ENCODE peak calls at places on chromosome 17, in ten cellular contexts. K, S, C, Y, L, X, A, M, T and U are unnamed samples.
A peak's percentile ranks its signal among the peaks of the same experiment; 100 is the strongest.

GRCh38 chr17:50507871-50508572 is at the start of gene MYCBPAP:
- DNase-seq in K (peak; percentile 49), S (peak; percentile 83), C (peak; percentile 58), Y (peak; percentile 66), L (no peak), X (peak; percentile 72), A (no peak), M (peak; percentile 60), T (no peak), U (peak; percentile 75)

GRCh38 chr17:61783556-61784304 is 79.6 kb downstream of the BRIP1 start:
- DNase-seq in K (no peak), S (no peak), C (no peak), Y (no peak), L (no peak), X (no peak), A (no peak), M (no peak), T (no peak), U (no peak)

GRCh38 chr17:82343560-82343959 is 10.0 kb upstream of the SECTM1 start:
- DNase-seq in K (no peak), S (no peak), C (no peak), Y (no peak), L (no peak), X (no peak), A (no peak), M (no peak), T (no peak), U (no peak)

GRCh38 chr17:73028311-73028755 is 64.2 kb downstream of the SLC39A11 start:
- DNase-seq in K (no peak), S (peak; percentile 71), C (no peak), Y (no peak), L (no peak), X (peak; percentile 80), A (no peak), M (no peak), T (no peak), U (peak; percentile 93)

GRCh38 chr17:4001048-4001590 is 36.9 kb upstream of the ATP2A3 start:
- DNase-seq in K (no peak), S (no peak), C (no peak), Y (no peak), L (no peak), X (no peak), A (no peak), M (no peak), T (no peak), U (no peak)

GRCh38 chr17:82890926-82891678 is 51.3 kb upstream of the ZNF750 start:
- DNase-seq in K (no peak), S (no peak), C (no peak), Y (no peak), L (no peak), X (no peak), A (no peak), M (no peak), T (no peak), U (no peak)

GRCh38 chr17:42253601-42254000 is 22.6 kb downstream of the STAT5B start:
- DNase-seq in K (no peak), S (no peak), C (no peak), Y (no peak), L (no peak), X (no peak), A (no peak), M (no peak), T (no peak), U (no peak)

GRCh38 chr17:59328534-59329095 is 2.8 kb upstream of the YPEL2 start:
- DNase-seq in K (no peak), S (no peak), C (no peak), Y (no peak), L (no peak), X (no peak), A (no peak), M (no peak), T (no peak), U (no peak)

GRCh38 chr17:79515646-79516604 is 94.9 kb downstream of the RBFOX3 start:
- DNase-seq in K (no peak), S (no peak), C (no peak), Y (no peak), L (no peak), X (peak; percentile 1), A (no peak), M (no peak), T (no peak), U (no peak)

GRCh38 chr17:7836596-7837374 is 2.8 kb downstream of the KDM6B start:
- DNase-seq in K (peak; percentile 95), S (peak; percentile 88), C (peak; percentile 33), Y (peak; percentile 98), L (no peak), X (peak; percentile 98), A (peak; percentile 97), M (no peak), T (peak; percentile 82), U (peak; percentile 97)

GRCh38 chr17:65572581-65573282 is 11.3 kb upstream of the AXIN2 start:
- DNase-seq in K (no peak), S (no peak), C (no peak), Y (no peak), L (no peak), X (no peak), A (no peak), M (no peak), T (no peak), U (no peak)

GRCh38 chr17:3845361-3845753 is 689 bp downstream of the NCBP3 start:
- DNase-seq in K (no peak), S (peak; percentile 14), C (no peak), Y (no peak), L (no peak), X (peak; percentile 13), A (peak; percentile 11), M (no peak), T (peak; percentile 12), U (no peak)

GRCh38 chr17:60900688-60901087 is 223.0 kb downstream of the BCAS3 start:
- DNase-seq in K (no peak), S (no peak), C (no peak), Y (no peak), L (no peak), X (no peak), A (no peak), M (no peak), T (no peak), U (no peak)

GRCh38 chr17:64074704-64075484 is 54.5 kb upstream of the ICAM2 start:
- DNase-seq in K (no peak), S (peak; percentile 59), C (no peak), Y (no peak), L (no peak), X (peak; percentile 74), A (no peak), M (no peak), T (peak; percentile 59), U (peak; percentile 89)

GRCh38 chr17:57519199-57519598 is 225.9 kb downstream of the CCDC182 start:
- DNase-seq in K (no peak), S (no peak), C (no peak), Y (peak; percentile 46), L (no peak), X (no peak), A (peak; percentile 96), M (no peak), T (peak; percentile 93), U (peak; percentile 87)

GRCh38 chr17:77400445-77400870 is 259.7 kb downstream of the SEC14L1 start:
- DNase-seq in K (no peak), S (no peak), C (no peak), Y (no peak), L (no peak), X (no peak), A (no peak), M (peak; percentile 57), T (no peak), U (no peak)